ENCODE peak calls at places on chromosomes 5 and 9, in nine cellular contexts. One of them, this sample, is unnamed.

GRCh38 chr9:94860678-94861588 is 134.4 kb downstream of the AOPEP start:
- DNase-seq in transverse colon: peak
- DNase-seq in hepatic stellate cell: peak
- DNase-seq in IMR-90: peak
- DNase-seq in stimulated activated CD8-positive, alpha-beta memory T cell treated with anti-CD3 and anti-CD28 coated beads, Interleukin-15, amount 100 ng/mL, for 24 hours: peak
- DNase-seq in A172: peak
- DNase-seq in fibroblast of pulmonary artery: no peak
- DNase-seq in HTR-8/SVneo: no peak
- DNase-seq in epithelial cell of esophagus: no peak
- DNase-seq in this sample: peak

GRCh38 chr9:120531683-120532300 is 48.2 kb downstream of the CDK5RAP2 start:
- DNase-seq in IMR-90: peak
- DNase-seq in transverse colon: peak
- DNase-seq in epithelial cell of esophagus: peak
- DNase-seq in A172: peak
- DNase-seq in fibroblast of pulmonary artery: peak
- DNase-seq in hepatic stellate cell: peak
- DNase-seq in stimulated activated CD8-positive, alpha-beta memory T cell treated with anti-CD3 and anti-CD28 coated beads, Interleukin-15, amount 100 ng/mL, for 24 hours: no peak
- DNase-seq in HTR-8/SVneo: peak
- DNase-seq in this sample: peak

GRCh38 chr5:4099401-4099800 is 503.8 kb downstream of the IRX1 start:
- DNase-seq in epithelial cell of esophagus: no peak
- DNase-seq in stimulated activated CD8-positive, alpha-beta memory T cell treated with anti-CD3 and anti-CD28 coated beads, Interleukin-15, amount 100 ng/mL, for 24 hours: no peak
- DNase-seq in HTR-8/SVneo: no peak
- DNase-seq in fibroblast of pulmonary artery: no peak
- DNase-seq in transverse colon: no peak
- DNase-seq in A172: no peak
- DNase-seq in IMR-90: no peak
- DNase-seq in hepatic stellate cell: no peak
- DNase-seq in this sample: no peak

GRCh38 chr9:130029223-130029583 is 13.8 kb downstream of the FNBP1 start:
- DNase-seq in transverse colon: no peak
- DNase-seq in A172: no peak
- DNase-seq in epithelial cell of esophagus: no peak
- DNase-seq in hepatic stellate cell: no peak
- DNase-seq in IMR-90: no peak
- DNase-seq in fibroblast of pulmonary artery: no peak
- DNase-seq in stimulated activated CD8-positive, alpha-beta memory T cell treated with anti-CD3 and anti-CD28 coated beads, Interleukin-15, amount 100 ng/mL, for 24 hours: no peak
- DNase-seq in HTR-8/SVneo: no peak
- DNase-seq in this sample: no peak

GRCh38 chr9:11158676-11159075 is 545.9 kb upstream of the PTPRD start:
- DNase-seq in hepatic stellate cell: no peak
- DNase-seq in IMR-90: no peak
- DNase-seq in stimulated activated CD8-positive, alpha-beta memory T cell treated with anti-CD3 and anti-CD28 coated beads, Interleukin-15, amount 100 ng/mL, for 24 hours: no peak
- DNase-seq in A172: no peak
- DNase-seq in epithelial cell of esophagus: peak
- DNase-seq in HTR-8/SVneo: no peak
- DNase-seq in transverse colon: no peak
- DNase-seq in fibroblast of pulmonary artery: no peak
- DNase-seq in this sample: no peak

GRCh38 chr5:59598547-59598874 is 295.0 kb downstream of the PDE4D start:
- DNase-seq in epithelial cell of esophagus: no peak
- DNase-seq in transverse colon: peak
- DNase-seq in A172: peak
- DNase-seq in hepatic stellate cell: no peak
- DNase-seq in stimulated activated CD8-positive, alpha-beta memory T cell treated with anti-CD3 and anti-CD28 coated beads, Interleukin-15, amount 100 ng/mL, for 24 hours: no peak
- DNase-seq in HTR-8/SVneo: no peak
- DNase-seq in fibroblast of pulmonary artery: peak
- DNase-seq in IMR-90: no peak
- DNase-seq in this sample: no peak

GRCh38 chr5:25181249-25181648 is 536.5 kb upstream of the CDH10 start:
- DNase-seq in transverse colon: no peak
- DNase-seq in HTR-8/SVneo: no peak
- DNase-seq in hepatic stellate cell: no peak
- DNase-seq in IMR-90: no peak
- DNase-seq in A172: no peak
- DNase-seq in epithelial cell of esophagus: no peak
- DNase-seq in stimulated activated CD8-positive, alpha-beta memory T cell treated with anti-CD3 and anti-CD28 coated beads, Interleukin-15, amount 100 ng/mL, for 24 hours: no peak
- DNase-seq in fibroblast of pulmonary artery: no peak
- DNase-seq in this sample: no peak

GRCh38 chr5:180135128-180135955 is 63.8 kb upstream of the RNF130 start:
- DNase-seq in A172: peak
- DNase-seq in transverse colon: no peak
- DNase-seq in stimulated activated CD8-positive, alpha-beta memory T cell treated with anti-CD3 and anti-CD28 coated beads, Interleukin-15, amount 100 ng/mL, for 24 hours: no peak
- DNase-seq in IMR-90: peak
- DNase-seq in fibroblast of pulmonary artery: peak
- DNase-seq in HTR-8/SVneo: peak
- DNase-seq in epithelial cell of esophagus: peak
- DNase-seq in hepatic stellate cell: no peak
- DNase-seq in this sample: peak

GRCh38 chr5:140181002-140181483 is 6.1 kb downstream of the CYSTM1 start:
- DNase-seq in fibroblast of pulmonary artery: no peak
- DNase-seq in transverse colon: peak
- DNase-seq in IMR-90: no peak
- DNase-seq in HTR-8/SVneo: no peak
- DNase-seq in hepatic stellate cell: no peak
- DNase-seq in epithelial cell of esophagus: no peak
- DNase-seq in A172: no peak
- DNase-seq in stimulated activated CD8-positive, alpha-beta memory T cell treated with anti-CD3 and anti-CD28 coated beads, Interleukin-15, amount 100 ng/mL, for 24 hours: no peak
- DNase-seq in this sample: no peak

GRCh38 chr9:114516913-114517312 is 11.6 kb upstream of the WHRN start:
- DNase-seq in hepatic stellate cell: no peak
- DNase-seq in stimulated activated CD8-positive, alpha-beta memory T cell treated with anti-CD3 and anti-CD28 coated beads, Interleukin-15, amount 100 ng/mL, for 24 hours: no peak
- DNase-seq in fibroblast of pulmonary artery: peak
- DNase-seq in epithelial cell of esophagus: peak
- DNase-seq in A172: peak
- DNase-seq in IMR-90: peak
- DNase-seq in HTR-8/SVneo: no peak
- DNase-seq in transverse colon: no peak
- DNase-seq in this sample: peak

GRCh38 chr5:134463991-134464760 is 52.5 kb upstream of the CDKN2AIPNL start:
- DNase-seq in transverse colon: no peak
- DNase-seq in A172: no peak
- DNase-seq in epithelial cell of esophagus: peak
- DNase-seq in hepatic stellate cell: no peak
- DNase-seq in IMR-90: peak
- DNase-seq in HTR-8/SVneo: no peak
- DNase-seq in stimulated activated CD8-positive, alpha-beta memory T cell treated with anti-CD3 and anti-CD28 coated beads, Interleukin-15, amount 100 ng/mL, for 24 hours: no peak
- DNase-seq in fibroblast of pulmonary artery: peak
- DNase-seq in this sample: peak

GRCh38 chr5:425714-426113 is 17.3 kb upstream of the EXOC3 start:
- DNase-seq in epithelial cell of esophagus: no peak
- DNase-seq in transverse colon: no peak
- DNase-seq in stimulated activated CD8-positive, alpha-beta memory T cell treated with anti-CD3 and anti-CD28 coated beads, Interleukin-15, amount 100 ng/mL, for 24 hours: no peak
- DNase-seq in HTR-8/SVneo: no peak
- DNase-seq in IMR-90: no peak
- DNase-seq in A172: no peak
- DNase-seq in fibroblast of pulmonary artery: peak
- DNase-seq in hepatic stellate cell: no peak
- DNase-seq in this sample: no peak

GRCh38 chr5:150080696-150081435 is 5.5 kb downstream of the CSF1R start:
- DNase-seq in IMR-90: no peak
- DNase-seq in epithelial cell of esophagus: no peak
- DNase-seq in fibroblast of pulmonary artery: no peak
- DNase-seq in HTR-8/SVneo: no peak
- DNase-seq in stimulated activated CD8-positive, alpha-beta memory T cell treated with anti-CD3 and anti-CD28 coated beads, Interleukin-15, amount 100 ng/mL, for 24 hours: no peak
- DNase-seq in transverse colon: no peak
- DNase-seq in A172: no peak
- DNase-seq in hepatic stellate cell: no peak
- DNase-seq in this sample: no peak

GRCh38 chr5:170120576-170120975 is 14.9 kb downstream of the FOXI1 start:
- DNase-seq in A172: no peak
- DNase-seq in transverse colon: no peak
- DNase-seq in epithelial cell of esophagus: peak
- DNase-seq in IMR-90: peak
- DNase-seq in fibroblast of pulmonary artery: peak
- DNase-seq in HTR-8/SVneo: no peak
- DNase-seq in stimulated activated CD8-positive, alpha-beta memory T cell treated with anti-CD3 and anti-CD28 coated beads, Interleukin-15, amount 100 ng/mL, for 24 hours: no peak
- DNase-seq in hepatic stellate cell: no peak
- DNase-seq in this sample: peak

GRCh38 chr9:136309101-136309801 is 5.4 kb upstream of the CCDC187 start:
- DNase-seq in A172: no peak
- DNase-seq in HTR-8/SVneo: no peak
- DNase-seq in hepatic stellate cell: no peak
- DNase-seq in transverse colon: no peak
- DNase-seq in stimulated activated CD8-positive, alpha-beta memory T cell treated with anti-CD3 and anti-CD28 coated beads, Interleukin-15, amount 100 ng/mL, for 24 hours: no peak
- DNase-seq in fibroblast of pulmonary artery: no peak
- DNase-seq in IMR-90: no peak
- DNase-seq in epithelial cell of esophagus: peak
- DNase-seq in this sample: no peak

GRCh38 chr9:136656795-136657611 is 5.7 kb upstream of the EGFL7 start:
- DNase-seq in epithelial cell of esophagus: no peak
- DNase-seq in hepatic stellate cell: no peak
- DNase-seq in transverse colon: no peak
- DNase-seq in A172: no peak
- DNase-seq in stimulated activated CD8-positive, alpha-beta memory T cell treated with anti-CD3 and anti-CD28 coated beads, Interleukin-15, amount 100 ng/mL, for 24 hours: no peak
- DNase-seq in IMR-90: no peak
- DNase-seq in fibroblast of pulmonary artery: no peak
- DNase-seq in HTR-8/SVneo: no peak
- DNase-seq in this sample: no peak

GRCh38 chr9:16039103-16039987 is 486.5 kb downstream of the CCDC171 start:
- DNase-seq in IMR-90: peak
- DNase-seq in A172: no peak
- DNase-seq in epithelial cell of esophagus: peak
- DNase-seq in fibroblast of pulmonary artery: peak
- DNase-seq in HTR-8/SVneo: no peak
- DNase-seq in stimulated activated CD8-positive, alpha-beta memory T cell treated with anti-CD3 and anti-CD28 coated beads, Interleukin-15, amount 100 ng/mL, for 24 hours: no peak
- DNase-seq in transverse colon: peak
- DNase-seq in hepatic stellate cell: no peak
- DNase-seq in this sample: peak

GRCh38 chr9:127269440-127269839 is 4.9 kb downstream of the GARNL3 start:
- DNase-seq in stimulated activated CD8-positive, alpha-beta memory T cell treated with anti-CD3 and anti-CD28 coated beads, Interleukin-15, amount 100 ng/mL, for 24 hours: no peak
- DNase-seq in fibroblast of pulmonary artery: no peak
- DNase-seq in IMR-90: no peak
- DNase-seq in transverse colon: no peak
- DNase-seq in epithelial cell of esophagus: no peak
- DNase-seq in A172: no peak
- DNase-seq in hepatic stellate cell: no peak
- DNase-seq in HTR-8/SVneo: no peak
- DNase-seq in this sample: no peak

GRCh38 chr9:74277532-74277931 is 219.6 kb upstream of the RORB start:
- DNase-seq in A172: no peak
- DNase-seq in IMR-90: no peak
- DNase-seq in epithelial cell of esophagus: no peak
- DNase-seq in HTR-8/SVneo: no peak
- DNase-seq in transverse colon: no peak
- DNase-seq in fibroblast of pulmonary artery: no peak
- DNase-seq in stimulated activated CD8-positive, alpha-beta memory T cell treated with anti-CD3 and anti-CD28 coated beads, Interleukin-15, amount 100 ng/mL, for 24 hours: no peak
- DNase-seq in hepatic stellate cell: no peak
- DNase-seq in this sample: no peak

GRCh38 chr5:143898914-143899591 is 87.1 kb downstream of the HMHB1 start:
- DNase-seq in HTR-8/SVneo: no peak
- DNase-seq in epithelial cell of esophagus: no peak
- DNase-seq in A172: no peak
- DNase-seq in hepatic stellate cell: no peak
- DNase-seq in fibroblast of pulmonary artery: no peak
- DNase-seq in transverse colon: no peak
- DNase-seq in IMR-90: no peak
- DNase-seq in stimulated activated CD8-positive, alpha-beta memory T cell treated with anti-CD3 and anti-CD28 coated beads, Interleukin-15, amount 100 ng/mL, for 24 hours: no peak
- DNase-seq in this sample: no peak

GRCh38 chr5:178214160-178214803 is 9.9 kb downstream of the HNRNPAB start:
- DNase-seq in hepatic stellate cell: no peak
- DNase-seq in stimulated activated CD8-positive, alpha-beta memory T cell treated with anti-CD3 and anti-CD28 coated beads, Interleukin-15, amount 100 ng/mL, for 24 hours: no peak
- DNase-seq in fibroblast of pulmonary artery: no peak
- DNase-seq in transverse colon: no peak
- DNase-seq in A172: no peak
- DNase-seq in IMR-90: no peak
- DNase-seq in epithelial cell of esophagus: no peak
- DNase-seq in HTR-8/SVneo: no peak
- DNase-seq in this sample: no peak

GRCh38 chr9:1366300-1366699 is 316.1 kb downstream of the DMRT2 start:
- DNase-seq in stimulated activated CD8-positive, alpha-beta memory T cell treated with anti-CD3 and anti-CD28 coated beads, Interleukin-15, amount 100 ng/mL, for 24 hours: no peak
- DNase-seq in HTR-8/SVneo: no peak
- DNase-seq in fibroblast of pulmonary artery: no peak
- DNase-seq in epithelial cell of esophagus: no peak
- DNase-seq in IMR-90: no peak
- DNase-seq in transverse colon: no peak
- DNase-seq in hepatic stellate cell: no peak
- DNase-seq in A172: no peak
- DNase-seq in this sample: no peak

GRCh38 chr5:176466245-176466871 is 18.2 kb downstream of the FAF2 start:
- DNase-seq in HTR-8/SVneo: no peak
- DNase-seq in transverse colon: no peak
- DNase-seq in A172: no peak
- DNase-seq in epithelial cell of esophagus: peak
- DNase-seq in IMR-90: peak
- DNase-seq in fibroblast of pulmonary artery: peak
- DNase-seq in hepatic stellate cell: no peak
- DNase-seq in stimulated activated CD8-positive, alpha-beta memory T cell treated with anti-CD3 and anti-CD28 coated beads, Interleukin-15, amount 100 ng/mL, for 24 hours: no peak
- DNase-seq in this sample: no peak

GRCh38 chr5:32712463-32713395 is 1.6 kb downstream of the NPR3 start:
- DNase-seq in hepatic stellate cell: no peak
- DNase-seq in IMR-90: peak
- DNase-seq in HTR-8/SVneo: no peak
- DNase-seq in A172: no peak
- DNase-seq in epithelial cell of esophagus: peak
- DNase-seq in fibroblast of pulmonary artery: no peak
- DNase-seq in stimulated activated CD8-positive, alpha-beta memory T cell treated with anti-CD3 and anti-CD28 coated beads, Interleukin-15, amount 100 ng/mL, for 24 hours: no peak
- DNase-seq in transverse colon: no peak
- DNase-seq in this sample: no peak

GRCh38 chr9:76921161-76921560 is 15.2 kb upstream of the PRUNE2 start:
- DNase-seq in A172: no peak
- DNase-seq in IMR-90: no peak
- DNase-seq in hepatic stellate cell: no peak
- DNase-seq in HTR-8/SVneo: no peak
- DNase-seq in epithelial cell of esophagus: no peak
- DNase-seq in transverse colon: no peak
- DNase-seq in fibroblast of pulmonary artery: no peak
- DNase-seq in stimulated activated CD8-positive, alpha-beta memory T cell treated with anti-CD3 and anti-CD28 coated beads, Interleukin-15, amount 100 ng/mL, for 24 hours: no peak
- DNase-seq in this sample: no peak